ENCODE peak calls at places on chromosomes 11 and 22, in five cellular contexts. One of them, this sample, is unnamed.
A peak's percentile ranks its signal among the peaks of the same experiment; 100 is the strongest.

GRCh38 chr11:69811431-69811830 is 7.8 kb downstream of the FGF3 start:
- DNase-seq in WTC11: no peak
- DNase-seq in K562: no peak
- DNase-seq in GM12878: no peak
- DNase-seq in H1: no peak
- DNase-seq in this sample: no peak

GRCh38 chr11:93614111-93614784 is 47.2 kb upstream of the CEP295 start:
- DNase-seq in H1: no peak
- DNase-seq in K562: peak; percentile 62
- DNase-seq in GM12878: no peak
- DNase-seq in WTC11: peak; percentile 24
- DNase-seq in this sample: peak; percentile 54

GRCh38 chr11:67345949-67346819 is 7.2 kb downstream of the POLD4 start:
- DNase-seq in H1: no peak
- DNase-seq in WTC11: no peak
- DNase-seq in K562: no peak
- DNase-seq in GM12878: peak; percentile 24
- DNase-seq in this sample: no peak

GRCh38 chr22:30212996-30213441 is 33.5 kb downstream of the LIF start:
- DNase-seq in H1: no peak
- DNase-seq in GM12878: no peak
- DNase-seq in WTC11: no peak
- DNase-seq in K562: no peak
- DNase-seq in this sample: no peak

GRCh38 chr11:123194308-123195181 is 503 bp downstream of the CLMP start:
- DNase-seq in H1: no peak
- DNase-seq in K562: no peak
- DNase-seq in WTC11: peak; percentile 73
- DNase-seq in GM12878: no peak
- DNase-seq in this sample: peak; percentile 53

GRCh38 chr11:77027275-77027674 is 6.9 kb upstream of the B3GNT6 start:
- DNase-seq in H1: no peak
- DNase-seq in WTC11: no peak
- DNase-seq in GM12878: no peak
- DNase-seq in K562: no peak
- DNase-seq in this sample: no peak

GRCh38 chr22:40345801-40346177 is 511 bp upstream of the ADSL start:
- DNase-seq in WTC11: peak; percentile 38
- DNase-seq in H1: peak; percentile 55
- DNase-seq in K562: peak; percentile 22
- DNase-seq in GM12878: no peak
- DNase-seq in this sample: peak; percentile 63

GRCh38 chr11:12755510-12755909 is 81.3 kb downstream of the TEAD1 start:
- DNase-seq in GM12878: no peak
- DNase-seq in K562: no peak
- DNase-seq in H1: no peak
- DNase-seq in WTC11: no peak
- DNase-seq in this sample: no peak

GRCh38 chr11:97140885-97141494 is 751.2 kb downstream of the JRKL start:
- DNase-seq in K562: no peak
- DNase-seq in GM12878: no peak
- DNase-seq in H1: no peak
- DNase-seq in WTC11: no peak
- DNase-seq in this sample: peak; percentile 13

GRCh38 chr11:79768343-79768742 is 327.5 kb upstream of the TENM4 start:
- DNase-seq in K562: no peak
- DNase-seq in WTC11: no peak
- DNase-seq in H1: no peak
- DNase-seq in GM12878: no peak
- DNase-seq in this sample: no peak

GRCh38 chr11:78815631-78816232 is 241.1 kb upstream of the NARS2 start:
- DNase-seq in K562: no peak
- DNase-seq in H1: no peak
- DNase-seq in WTC11: no peak
- DNase-seq in GM12878: no peak
- DNase-seq in this sample: no peak

GRCh38 chr11:111512296-111513239 is at the start of gene BTG4:
- DNase-seq in WTC11: peak; percentile 58
- DNase-seq in H1: peak; percentile 65
- DNase-seq in GM12878: no peak
- DNase-seq in K562: peak; percentile 56
- DNase-seq in this sample: no peak

GRCh38 chr11:692824-693414 is 2.1 kb downstream of the DEAF1 start:
- DNase-seq in K562: no peak
- DNase-seq in WTC11: no peak
- DNase-seq in GM12878: peak; percentile 8
- DNase-seq in H1: no peak
- DNase-seq in this sample: no peak

GRCh38 chr11:120354068-120354467 is 17.9 kb downstream of the ARHGEF12 start:
- DNase-seq in K562: no peak
- DNase-seq in GM12878: no peak
- DNase-seq in WTC11: no peak
- DNase-seq in H1: no peak
- DNase-seq in this sample: no peak

GRCh38 chr11:77672276-77672675 is 34.7 kb upstream of the CLNS1A start:
- DNase-seq in H1: no peak
- DNase-seq in GM12878: no peak
- DNase-seq in K562: no peak
- DNase-seq in WTC11: no peak
- DNase-seq in this sample: no peak

GRCh38 chr11:122104381-122104780 is 11.6 kb downstream of the BLID start:
- DNase-seq in WTC11: no peak
- DNase-seq in K562: no peak
- DNase-seq in GM12878: no peak
- DNase-seq in H1: no peak
- DNase-seq in this sample: no peak

GRCh38 chr11:16630651-16631050 is 107.8 kb upstream of the C11orf58 start:
- DNase-seq in H1: no peak
- DNase-seq in GM12878: no peak
- DNase-seq in K562: no peak
- DNase-seq in WTC11: no peak
- DNase-seq in this sample: no peak

DNA sequence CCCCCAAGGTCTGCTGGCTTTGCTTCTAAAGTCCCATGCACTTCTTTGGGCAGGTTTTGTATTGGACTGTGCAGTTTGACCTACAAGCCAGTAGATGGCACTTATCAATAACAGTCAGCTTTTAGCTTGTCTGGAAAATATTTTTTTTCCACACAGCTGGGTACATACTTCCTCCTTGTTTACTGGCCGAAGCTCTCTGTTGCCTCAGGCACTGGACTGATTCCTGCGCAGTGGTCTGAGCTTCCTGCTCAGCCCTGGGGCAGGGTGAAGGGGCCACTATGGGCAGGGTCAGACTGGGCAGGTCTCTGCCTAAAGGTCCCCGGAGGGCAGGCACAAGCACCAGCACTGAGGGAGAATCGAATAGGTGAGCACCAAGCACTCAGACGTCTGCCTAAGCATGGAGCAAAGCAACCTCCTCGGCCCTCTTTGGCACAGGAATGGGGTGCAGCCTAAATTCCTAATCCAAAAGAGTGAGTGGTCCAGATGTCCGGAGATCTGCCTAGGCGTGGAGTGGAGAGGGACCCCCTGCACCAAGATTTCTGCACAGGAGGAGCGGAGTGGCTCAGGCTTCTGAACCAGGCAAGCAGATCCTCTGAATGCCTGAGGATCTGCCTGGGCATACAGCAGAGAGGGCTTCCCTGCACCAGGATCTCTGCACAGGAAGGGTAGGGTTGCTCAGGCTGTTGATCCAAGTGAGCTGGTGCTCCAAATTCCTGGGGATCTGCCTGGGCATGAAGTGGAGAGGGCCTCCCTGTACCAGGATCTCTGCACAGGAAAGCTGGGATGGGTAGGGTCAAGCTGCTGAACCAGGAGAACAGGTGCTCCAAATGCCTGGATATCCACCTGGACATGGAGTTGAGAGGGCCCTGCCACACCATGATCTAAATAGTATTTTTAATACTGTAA is 105.9 kb upstream of the C11orf58 start:
- DNase-seq in H1: peak; percentile 55
- DNase-seq in GM12878: no peak
- DNase-seq in K562: no peak
- DNase-seq in WTC11: no peak
- DNase-seq in this sample: peak; percentile 19
- TF ChIP-seq SP1 in H1: no peak
- TF ChIP-seq SP1 in GM12878: no peak
- TF ChIP-seq SP1 in K562: no peak
- TF ChIP-seq SP1 in WTC11: no peak
- TF ChIP-seq SP1 in this sample: no peak

GRCh38 chr11:26930518-26931247 is 63.2 kb upstream of the FIBIN start:
- DNase-seq in K562: no peak
- DNase-seq in GM12878: no peak
- DNase-seq in H1: no peak
- DNase-seq in WTC11: no peak
- DNase-seq in this sample: no peak

GRCh38 chr11:26928636-26929035 is 65.3 kb upstream of the FIBIN start:
- DNase-seq in K562: no peak
- DNase-seq in WTC11: no peak
- DNase-seq in H1: no peak
- DNase-seq in GM12878: no peak
- DNase-seq in this sample: no peak

GRCh38 chr11:26929806-26930517 is 64.0 kb upstream of the FIBIN start:
- DNase-seq in K562: no peak
- DNase-seq in WTC11: no peak
- DNase-seq in H1: no peak
- DNase-seq in GM12878: no peak
- DNase-seq in this sample: no peak

GRCh38 chr11:26931881-26932280 is 62.0 kb upstream of the FIBIN start:
- DNase-seq in WTC11: no peak
- DNase-seq in GM12878: no peak
- DNase-seq in K562: no peak
- DNase-seq in H1: no peak
- DNase-seq in this sample: no peak

GRCh38 chr11:26931248-26931631 is 62.7 kb upstream of the FIBIN start:
- DNase-seq in K562: no peak
- DNase-seq in GM12878: no peak
- DNase-seq in WTC11: no peak
- DNase-seq in H1: no peak
- DNase-seq in this sample: no peak
- TF ChIP-seq SP1 in K562: no peak
- TF ChIP-seq SP1 in GM12878: no peak
- TF ChIP-seq SP1 in WTC11: no peak
- TF ChIP-seq SP1 in H1: no peak
- TF ChIP-seq SP1 in this sample: no peak

DNA sequence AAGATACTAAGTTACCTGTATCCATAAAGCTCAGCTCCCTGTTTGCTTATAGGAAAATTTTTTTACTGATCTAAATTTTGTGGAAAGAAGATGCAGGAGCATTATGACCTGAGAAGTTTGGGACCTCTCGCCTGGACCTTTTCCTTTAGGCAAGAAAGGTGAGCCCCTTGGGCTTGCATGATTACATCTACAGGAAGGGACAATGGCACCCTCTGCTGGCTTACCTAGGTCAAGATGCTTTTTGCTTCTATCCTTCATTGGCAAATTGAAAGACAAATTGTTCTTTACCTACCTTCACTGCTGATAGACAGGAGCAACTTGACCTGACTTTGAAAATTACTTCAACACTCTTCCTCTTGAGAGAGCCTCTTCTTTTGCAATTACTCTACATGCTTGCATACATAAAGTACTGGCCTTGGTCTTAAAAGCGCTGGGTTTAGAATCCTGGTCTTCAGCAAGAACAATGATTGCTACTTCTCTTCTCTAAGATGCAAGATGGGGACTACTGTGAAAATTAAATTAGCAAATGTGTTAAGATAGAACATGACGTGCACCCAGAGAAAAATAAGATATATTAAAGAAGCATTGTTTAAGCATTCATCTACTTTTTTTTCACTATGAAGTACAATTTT is 147.2 kb downstream of the TRPC6 start:
- DNase-seq in GM12878: no peak
- DNase-seq in K562: peak; percentile 14
- DNase-seq in H1: peak; percentile 74
- DNase-seq in WTC11: peak; percentile 74
- DNase-seq in this sample: peak; percentile 41
- TF ChIP-seq SP1 in GM12878: no peak
- TF ChIP-seq SP1 in K562: no peak
- TF ChIP-seq SP1 in H1: no peak
- TF ChIP-seq SP1 in WTC11: no peak
- TF ChIP-seq SP1 in this sample: no peak

DNA sequence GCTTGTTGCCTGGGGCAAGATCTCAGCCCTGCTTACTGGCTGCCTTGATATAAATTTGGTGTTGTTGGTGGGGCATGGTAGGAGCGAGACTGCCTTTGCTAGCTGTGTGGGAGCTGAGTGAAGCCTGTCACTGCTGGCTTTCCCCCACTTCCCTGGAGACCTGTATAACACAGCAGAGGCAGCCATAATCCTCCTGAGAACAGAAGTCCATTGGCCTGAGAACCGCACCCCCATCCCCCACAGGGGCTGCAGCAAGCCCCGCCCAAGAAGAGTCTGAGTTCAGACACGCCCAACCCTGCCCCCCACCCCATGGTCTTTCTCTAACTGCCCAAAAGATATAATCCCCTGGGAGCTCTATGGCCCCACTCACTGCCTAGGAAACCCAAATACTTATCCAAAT is 39.2 kb upstream of the ARHGAP42 start:
- DNase-seq in H1: no peak
- DNase-seq in WTC11: no peak
- DNase-seq in K562: no peak
- DNase-seq in GM12878: no peak
- DNase-seq in this sample: no peak
- TF ChIP-seq SP1 in H1: no peak
- TF ChIP-seq SP1 in WTC11: no peak
- TF ChIP-seq SP1 in K562: no peak
- TF ChIP-seq SP1 in GM12878: no peak
- TF ChIP-seq SP1 in this sample: no peak